ENCODE peak calls at places on chromosomes 13 and 19, in four cellular contexts. D, H, M and V are unnamed samples.

GRCh38 chr13:37460211-37460610 is 138.4 kb downstream of the POSTN start:
- DNase-seq in D (no peak), H (no peak), M (no peak), V (no peak)

GRCh38 chr13:75149781-75150180 is 332.2 kb downstream of the TBC1D4 start:
- DNase-seq in D (no peak), H (no peak), M (no peak), V (no peak)

GRCh38 chr13:100106005-100106404 is 17.1 kb downstream of the PCCA start:
- DNase-seq in D (no peak), H (no peak), M (no peak), V (no peak)

GRCh38 chr13:60134376-60134775 is 29.4 kb downstream of the DIAPH3 start:
- DNase-seq in D (no peak), H (no peak), M (no peak), V (no peak)

GRCh38 chr13:68439821-68440220 is 1209.7 kb upstream of the PCDH9 start:
- DNase-seq in D (no peak), H (no peak), M (no peak), V (no peak)

GRCh38 chr19:18141031-18141430 is 11.9 kb upstream of the PIK3R2 start:
- DNase-seq in D (no peak), H (no peak), M (no peak), V (no peak)

GRCh38 chr19:49889687-49890348 is 6.9 kb downstream of the IL4I1 start:
- DNase-seq in D (peak), H (peak), M (peak), V (peak)

GRCh38 chr19:12834418-12834943 is at the start of gene RTBDN:
- DNase-seq in D (no peak), H (no peak), M (no peak), V (no peak)

GRCh38 chr19:41893899-41894298 is 10.9 kb downstream of the ARHGEF1 start:
- DNase-seq in D (no peak), H (no peak), M (no peak), V (no peak)

GRCh38 chr19:34274827-34275625 is 20.7 kb downstream of the GARRE1 start:
- DNase-seq in D (peak), H (no peak), M (no peak), V (no peak)

GRCh38 chr19:39296906-39297305 is 699 bp downstream of the IFNL1 start:
- DNase-seq in D (no peak), H (no peak), M (no peak), V (no peak)

GRCh38 chr19:37803250-37803854 is 24.0 kb upstream of the ZNF573 start:
- DNase-seq in D (no peak), H (no peak), M (no peak), V (no peak)

GRCh38 chr19:53432088-53432661 is 391 bp downstream of the ZNF761 start:
- DNase-seq in D (peak), H (peak), M (peak), V (no peak)

DNA sequence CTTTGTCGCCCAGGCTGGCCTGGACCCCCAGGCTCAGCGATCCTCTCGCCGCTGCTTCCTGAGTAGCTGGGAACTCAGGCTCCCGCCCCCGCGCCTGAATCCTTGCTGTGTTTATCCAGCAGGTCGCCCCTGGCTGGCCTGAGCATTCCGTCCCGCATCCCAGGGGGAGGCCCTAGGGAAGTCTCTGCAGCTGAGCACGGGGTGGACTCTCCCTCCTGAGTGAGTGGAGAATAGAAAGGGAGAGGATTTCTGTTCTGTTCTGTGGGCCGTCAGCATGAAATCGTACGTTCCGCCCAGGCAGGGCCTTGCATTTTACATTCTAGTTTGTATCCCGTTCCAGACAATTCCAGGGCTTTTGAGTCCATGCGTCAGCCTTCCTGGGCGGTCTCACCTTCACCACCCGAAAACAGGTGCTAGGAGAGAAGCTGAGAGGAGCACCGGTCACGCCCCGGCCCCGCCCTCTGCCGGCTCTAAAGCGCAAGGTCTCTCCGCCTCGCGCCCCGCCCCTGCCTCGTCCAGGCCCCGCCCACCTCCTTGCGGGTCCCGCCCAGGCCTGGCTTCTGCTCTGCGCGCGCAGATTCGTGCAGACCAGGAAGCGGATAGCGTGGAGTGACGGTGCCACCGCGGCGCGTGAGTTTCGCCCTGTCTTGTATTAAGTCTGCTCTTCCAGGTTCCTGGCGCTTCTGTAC is at the start of gene ZNF761:
- DNase-seq in D (peak), H (peak), M (peak), V (peak)
- TF ChIP-seq CTCF in D (peak), H (peak), M (no peak), V (peak)

GRCh38 chr13:47594833-47595232 is 406.2 kb downstream of the SUCLA2 start:
- DNase-seq in D (no peak), H (no peak), M (no peak), V (no peak)
- TF ChIP-seq CTCF in D (peak), H (no peak), M (no peak), V (no peak)

DNA sequence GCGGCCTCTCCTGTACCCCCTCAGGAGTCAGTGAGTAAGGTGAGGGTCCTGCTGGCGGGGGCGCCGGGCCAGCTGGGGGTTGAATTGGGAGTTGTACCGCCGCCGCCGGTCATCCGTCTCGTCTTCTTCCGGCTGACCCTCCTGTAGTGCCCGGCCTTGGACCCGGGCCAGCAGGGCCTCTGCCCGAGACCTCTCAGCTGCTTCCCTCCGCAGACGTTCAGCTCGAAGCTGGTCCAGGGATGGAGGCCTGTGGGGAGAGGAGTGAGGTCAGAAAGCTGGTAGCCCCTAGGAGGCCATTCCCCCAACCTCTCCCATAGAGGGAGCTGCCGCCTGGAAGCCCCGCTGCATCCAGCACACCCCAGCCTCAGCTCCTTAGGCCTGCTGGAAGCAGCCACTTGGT is 3.8 kb downstream of the LENG1 start:
- DNase-seq in D (no peak), H (no peak), M (no peak), V (no peak)
- TF ChIP-seq CTCF in D (no peak), H (no peak), M (no peak), V (no peak)

DNA sequence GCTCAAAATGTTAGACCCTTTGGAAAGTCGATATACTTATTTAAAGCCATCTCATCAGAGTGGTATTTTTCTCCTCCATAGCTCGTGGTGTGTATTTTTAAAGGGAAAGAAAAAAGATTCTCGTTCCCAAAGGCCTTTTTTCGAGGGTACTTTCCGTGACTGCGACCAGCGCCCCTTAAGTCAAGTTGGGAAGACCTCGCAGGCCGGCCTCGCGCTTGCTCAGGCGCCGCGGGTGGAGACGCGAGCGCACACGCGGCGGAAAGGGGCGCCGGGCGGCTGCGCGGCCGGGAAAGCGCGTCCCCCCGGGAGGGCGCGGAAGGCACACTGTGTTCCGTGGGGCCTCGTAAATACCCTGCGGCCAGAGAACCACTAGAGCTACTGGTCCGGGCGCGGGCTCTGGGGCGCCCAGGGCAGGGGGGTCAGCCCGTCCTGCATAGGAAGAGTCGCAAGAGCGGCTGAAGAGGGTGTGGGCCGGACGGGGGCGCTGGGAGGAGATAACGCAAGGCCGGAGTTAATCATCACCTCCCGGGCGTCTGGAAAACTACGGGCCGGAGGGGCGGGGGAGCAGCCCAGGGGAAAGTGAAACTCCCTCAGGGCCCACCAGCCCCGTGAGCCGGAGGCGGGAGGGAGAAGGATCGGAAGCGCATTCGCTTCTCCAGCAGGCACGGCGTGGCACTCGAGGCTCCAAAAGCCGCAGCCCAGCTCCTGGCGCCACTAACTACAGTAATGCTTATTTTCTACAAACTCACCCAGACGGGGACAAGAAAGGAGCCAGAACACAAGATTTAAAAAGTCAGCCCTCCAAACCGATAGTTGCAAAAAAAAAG is 1.2 kb upstream of the WBP4 start:
- DNase-seq in D (peak), H (peak), M (peak), V (peak)
- TF ChIP-seq CTCF in D (peak), H (peak), M (no peak), V (peak)

DNA sequence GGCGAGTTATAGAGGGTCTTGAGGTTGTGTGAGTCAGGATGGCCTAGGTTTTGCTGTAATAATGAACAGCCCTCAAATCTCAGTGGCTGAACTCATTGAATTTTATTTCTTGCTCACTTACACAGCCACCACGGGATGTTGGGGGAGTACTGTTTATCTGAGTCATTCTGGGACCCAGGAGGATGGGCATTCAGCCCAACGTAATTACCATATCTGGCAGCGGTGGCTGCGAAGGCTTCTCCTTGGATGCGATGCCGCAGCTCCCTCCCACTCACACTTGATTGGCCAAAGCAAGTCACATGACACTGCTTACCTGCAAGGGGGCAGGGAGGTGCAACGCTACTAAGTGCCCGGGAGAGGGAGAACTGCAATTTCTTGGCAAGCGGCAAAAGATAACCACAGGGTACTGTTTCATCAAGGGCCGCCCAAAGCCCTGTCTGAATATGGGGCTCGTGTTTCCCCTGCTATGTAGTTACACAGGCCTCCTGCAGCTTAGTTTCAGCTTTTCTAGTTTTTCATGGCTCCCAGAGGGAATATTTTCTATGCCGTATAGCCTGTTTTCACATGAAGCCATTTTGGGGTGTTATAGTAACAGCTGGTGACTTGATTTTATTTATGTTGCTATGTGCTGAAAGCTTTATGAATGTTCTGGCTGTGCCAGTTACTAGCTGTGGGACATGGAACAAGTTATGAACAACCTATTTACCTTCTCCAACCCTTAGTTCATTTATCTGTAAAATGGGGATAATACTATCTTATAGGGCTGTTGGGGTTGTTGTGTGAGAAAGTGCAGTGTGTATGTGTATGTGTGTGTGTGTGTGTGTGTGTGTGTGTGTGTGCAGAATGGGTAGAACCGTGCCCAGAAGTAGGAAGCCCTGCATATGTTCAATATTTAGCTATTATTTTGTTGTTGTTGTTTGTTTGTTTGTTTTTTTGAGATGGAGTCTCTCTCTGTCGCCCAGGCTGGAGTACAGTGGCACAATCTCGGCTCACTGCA is 20.1 kb downstream of the ZSWIM9 start:
- DNase-seq in D (no peak), H (peak), M (no peak), V (no peak)
- TF ChIP-seq CTCF in D (no peak), H (peak), M (no peak), V (no peak)

GRCh38 chr19:7916137-7916907 is 1.7 kb downstream of the TGFBR3L start:
- DNase-seq in D (peak), H (no peak), M (no peak), V (peak)
- TF ChIP-seq CTCF in D (no peak), H (no peak), M (no peak), V (no peak)

GRCh38 chr19:53540091-53540490 is 2.1 kb downstream of the ZNF331 start:
- DNase-seq in D (no peak), H (no peak), M (no peak), V (no peak)

GRCh38 chr19:53537126-53537522 is 821 bp upstream of the ZNF331 start:
- DNase-seq in D (no peak), H (no peak), M (no peak), V (no peak)

GRCh38 chr19:53536223-53536543 is 1.8 kb upstream of the ZNF331 start:
- DNase-seq in D (no peak), H (no peak), M (no peak), V (no peak)

GRCh38 chr19:53538378-53539109 is 599 bp downstream of the ZNF331 start:
- DNase-seq in D (no peak), H (no peak), M (no peak), V (no peak)

GRCh38 chr19:53537523-53538377 is at the start of gene ZNF331:
- DNase-seq in D (peak), H (peak), M (peak), V (peak)
- TF ChIP-seq CTCF in D (peak), H (no peak), M (peak), V (peak)

GRCh38 chr13:20114066-20114465 is 46.8 kb downstream of the GJA3 start:
- DNase-seq in D (no peak), H (no peak), M (no peak), V (no peak)

GRCh38 chr13:20121154-20121515 is 39.7 kb downstream of the GJA3 start:
- DNase-seq in D (no peak), H (no peak), M (no peak), V (no peak)

GRCh38 chr13:20118268-20119140 is 42.3 kb downstream of the GJA3 start:
- DNase-seq in D (no peak), H (peak), M (peak), V (no peak)

GRCh38 chr13:20119960-20120359 is 40.9 kb downstream of the GJA3 start:
- DNase-seq in D (no peak), H (no peak), M (no peak), V (no peak)

GRCh38 chr13:20116213-20116612 is 44.6 kb downstream of the GJA3 start:
- DNase-seq in D (no peak), H (no peak), M (no peak), V (no peak)
- TF ChIP-seq CTCF in D (no peak), H (no peak), M (no peak), V (no peak)

DNA sequence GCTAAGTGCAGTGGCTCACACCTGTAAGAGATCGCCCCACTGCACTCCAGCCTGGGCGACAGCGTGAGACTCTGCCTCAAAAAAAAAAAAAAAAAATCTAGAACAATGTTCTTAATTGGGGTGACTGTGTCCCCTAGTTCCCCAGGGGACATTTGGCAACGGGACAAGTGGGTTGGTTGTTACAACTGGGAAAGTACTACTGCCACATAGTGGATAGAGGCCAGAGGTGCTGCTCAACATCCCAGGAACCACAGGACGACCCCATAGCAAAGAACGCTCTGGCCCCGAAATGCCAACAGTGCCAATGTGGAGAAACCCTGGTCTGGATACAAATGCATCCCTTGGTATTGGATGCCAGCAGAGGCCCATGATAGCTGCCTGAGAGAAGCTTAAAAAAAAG is 11.8 kb downstream of the NLRP12 start:
- DNase-seq in D (no peak), H (no peak), M (no peak), V (no peak)
- TF ChIP-seq CTCF in D (peak), H (peak), M (no peak), V (peak)

GRCh38 chr19:5337126-5337525 is 3.5 kb downstream of the PTPRS start:
- DNase-seq in D (no peak), H (no peak), M (peak), V (no peak)
- TF ChIP-seq CTCF in D (no peak), H (no peak), M (no peak), V (no peak)